ENCODE peak calls at places on chromosomes 7 and 10, in four cellular contexts. One of them, this sample, is unnamed.

GRCh38 chr7:1812693-1813393 is 142.8 kb downstream of the ELFN1 start:
- DNase-seq in CD8-positive, alpha-beta T cell: no peak
- DNase-seq in colonic mucosa: no peak
- DNase-seq in endodermal cell: peak; percentile 64
- DNase-seq in this sample: no peak

GRCh38 chr10:72257051-72257892 is 16.5 kb upstream of the DDIT4 start:
- DNase-seq in colonic mucosa: no peak
- DNase-seq in CD8-positive, alpha-beta T cell: no peak
- DNase-seq in endodermal cell: no peak
- DNase-seq in this sample: peak; percentile 47

GRCh38 chr7:81285142-81285871 is 366.5 kb upstream of the SEMA3C start:
- DNase-seq in colonic mucosa: no peak
- DNase-seq in CD8-positive, alpha-beta T cell: no peak
- DNase-seq in endodermal cell: no peak
- DNase-seq in this sample: no peak

GRCh38 chr7:41921453-41921912 is 218.6 kb upstream of the INHBA start:
- DNase-seq in CD8-positive, alpha-beta T cell: no peak
- DNase-seq in endodermal cell: no peak
- DNase-seq in colonic mucosa: no peak
- DNase-seq in this sample: no peak

GRCh38 chr7:85023066-85023687 is 163.7 kb downstream of the SEMA3D start:
- DNase-seq in endodermal cell: peak; percentile 53
- DNase-seq in CD8-positive, alpha-beta T cell: no peak
- DNase-seq in colonic mucosa: peak; percentile 38
- DNase-seq in this sample: no peak

GRCh38 chr10:125120046-125120710 is 40.2 kb downstream of the CTBP2 start:
- DNase-seq in endodermal cell: no peak
- DNase-seq in colonic mucosa: no peak
- DNase-seq in CD8-positive, alpha-beta T cell: no peak
- DNase-seq in this sample: no peak

GRCh38 chr10:64277536-64277935 is 756.3 kb downstream of the REEP3 start:
- DNase-seq in colonic mucosa: no peak
- DNase-seq in endodermal cell: no peak
- DNase-seq in CD8-positive, alpha-beta T cell: no peak
- DNase-seq in this sample: no peak

GRCh38 chr7:122092964-122093797 is 50.9 kb downstream of the AASS start:
- DNase-seq in endodermal cell: peak; percentile 91
- DNase-seq in CD8-positive, alpha-beta T cell: peak; percentile 26
- DNase-seq in colonic mucosa: peak; percentile 73
- DNase-seq in this sample: peak; percentile 26

GRCh38 chr7:6262206-6262605 is 10.2 kb downstream of the CYTH3 start:
- DNase-seq in CD8-positive, alpha-beta T cell: no peak
- DNase-seq in colonic mucosa: no peak
- DNase-seq in endodermal cell: no peak
- DNase-seq in this sample: no peak

GRCh38 chr10:101468159-101468558 is 114.2 kb downstream of the BTRC start:
- DNase-seq in endodermal cell: no peak
- DNase-seq in CD8-positive, alpha-beta T cell: no peak
- DNase-seq in colonic mucosa: peak; percentile 23
- DNase-seq in this sample: no peak

GRCh38 chr10:117133273-117134083 is 4.6 kb downstream of the VAX1 start:
- DNase-seq in colonic mucosa: no peak
- DNase-seq in CD8-positive, alpha-beta T cell: no peak
- DNase-seq in endodermal cell: peak; percentile 67
- DNase-seq in this sample: no peak

GRCh38 chr7:30382607-30383006 is 96.0 kb downstream of the NOD1 start:
- DNase-seq in colonic mucosa: no peak
- DNase-seq in endodermal cell: no peak
- DNase-seq in CD8-positive, alpha-beta T cell: no peak
- DNase-seq in this sample: no peak

GRCh38 chr10:36779238-36779846 is 346.1 kb upstream of the ANKRD30A start:
- DNase-seq in CD8-positive, alpha-beta T cell: no peak
- DNase-seq in colonic mucosa: no peak
- DNase-seq in endodermal cell: peak; percentile 74
- DNase-seq in this sample: no peak

GRCh38 chr7:84188811-84189405 is 5.7 kb downstream of the SEMA3A start:
- DNase-seq in colonic mucosa: no peak
- DNase-seq in CD8-positive, alpha-beta T cell: no peak
- DNase-seq in endodermal cell: no peak
- DNase-seq in this sample: no peak

GRCh38 chr7:82598958-82599357 is 155.4 kb upstream of the CACNA2D1 start:
- DNase-seq in colonic mucosa: no peak
- DNase-seq in endodermal cell: no peak
- DNase-seq in CD8-positive, alpha-beta T cell: no peak
- DNase-seq in this sample: no peak

GRCh38 chr7:82599910-82600309 is 156.3 kb upstream of the CACNA2D1 start:
- DNase-seq in CD8-positive, alpha-beta T cell: no peak
- DNase-seq in colonic mucosa: no peak
- DNase-seq in endodermal cell: no peak
- DNase-seq in this sample: no peak

GRCh38 chr7:82602066-82602465 is 158.5 kb upstream of the CACNA2D1 start:
- DNase-seq in colonic mucosa: no peak
- DNase-seq in endodermal cell: no peak
- DNase-seq in CD8-positive, alpha-beta T cell: no peak
- DNase-seq in this sample: no peak

GRCh38 chr7:82605247-82605864 is 161.8 kb upstream of the CACNA2D1 start:
- DNase-seq in endodermal cell: peak; percentile 58
- DNase-seq in CD8-positive, alpha-beta T cell: no peak
- DNase-seq in colonic mucosa: no peak
- DNase-seq in this sample: no peak

GRCh38 chr7:82600601-82601000 is 157.0 kb upstream of the CACNA2D1 start:
- DNase-seq in endodermal cell: no peak
- DNase-seq in colonic mucosa: no peak
- DNase-seq in CD8-positive, alpha-beta T cell: no peak
- DNase-seq in this sample: no peak
- TF ChIP-seq CTCF in endodermal cell: peak; percentile 31
- TF ChIP-seq CTCF in colonic mucosa: no peak
- TF ChIP-seq CTCF in CD8-positive, alpha-beta T cell: no peak
- TF ChIP-seq CTCF in this sample: no peak

GRCh38 chr10:22607261-22607660 is 107.1 kb downstream of the PIP4K2A start:
- DNase-seq in colonic mucosa: no peak
- DNase-seq in CD8-positive, alpha-beta T cell: no peak
- DNase-seq in endodermal cell: no peak
- DNase-seq in this sample: no peak

GRCh38 chr10:22603581-22603980 is 110.8 kb downstream of the PIP4K2A start:
- DNase-seq in CD8-positive, alpha-beta T cell: no peak
- DNase-seq in endodermal cell: no peak
- DNase-seq in colonic mucosa: no peak
- DNase-seq in this sample: no peak

GRCh38 chr10:22605168-22605567 is 109.2 kb downstream of the PIP4K2A start:
- DNase-seq in CD8-positive, alpha-beta T cell: no peak
- DNase-seq in endodermal cell: no peak
- DNase-seq in colonic mucosa: no peak
- DNase-seq in this sample: no peak

GRCh38 chr10:22606164-22606614 is 108.2 kb downstream of the PIP4K2A start:
- DNase-seq in CD8-positive, alpha-beta T cell: no peak
- DNase-seq in colonic mucosa: no peak
- DNase-seq in endodermal cell: no peak
- DNase-seq in this sample: no peak

GRCh38 chr10:22604314-22605091 is 109.9 kb downstream of the PIP4K2A start:
- DNase-seq in colonic mucosa: no peak
- DNase-seq in endodermal cell: no peak
- DNase-seq in CD8-positive, alpha-beta T cell: no peak
- DNase-seq in this sample: no peak
- H3K27ac ChIP-seq in colonic mucosa: no peak overlapping the region
- H3K27ac ChIP-seq in endodermal cell: no peak overlapping the region
- H3K27ac ChIP-seq in CD8-positive, alpha-beta T cell: peak overlapping the region; percentile 40
- H3K27ac ChIP-seq in this sample: no peak overlapping the region

DNA sequence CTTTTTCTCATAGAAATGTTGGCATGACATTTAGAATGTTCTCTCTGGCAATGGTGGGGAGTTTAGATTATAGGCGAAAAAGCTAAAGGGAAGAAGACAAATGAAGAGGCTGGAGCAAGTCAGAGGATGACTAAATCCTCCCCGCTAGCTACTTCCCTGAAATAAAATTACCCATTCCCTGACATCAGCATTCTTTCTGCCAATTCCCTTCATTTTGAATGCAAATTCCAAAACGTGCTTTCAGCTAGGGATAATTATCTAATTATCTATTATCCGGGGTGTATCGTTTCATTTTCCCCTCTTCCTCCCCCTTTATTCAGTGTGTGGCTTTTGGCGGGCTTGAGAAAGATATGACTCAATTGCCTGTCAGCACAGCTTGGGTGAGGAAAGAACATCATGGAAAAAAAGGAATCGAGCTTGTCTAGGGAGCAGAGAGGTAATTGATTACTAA is 672.3 kb downstream of the TNS3 start:
- DNase-seq in CD8-positive, alpha-beta T cell: no peak
- DNase-seq in endodermal cell: no peak
- DNase-seq in colonic mucosa: no peak
- DNase-seq in this sample: no peak
- TF ChIP-seq CTCF in CD8-positive, alpha-beta T cell: no peak
- TF ChIP-seq CTCF in endodermal cell: no peak
- TF ChIP-seq CTCF in colonic mucosa: no peak
- TF ChIP-seq CTCF in this sample: no peak

DNA sequence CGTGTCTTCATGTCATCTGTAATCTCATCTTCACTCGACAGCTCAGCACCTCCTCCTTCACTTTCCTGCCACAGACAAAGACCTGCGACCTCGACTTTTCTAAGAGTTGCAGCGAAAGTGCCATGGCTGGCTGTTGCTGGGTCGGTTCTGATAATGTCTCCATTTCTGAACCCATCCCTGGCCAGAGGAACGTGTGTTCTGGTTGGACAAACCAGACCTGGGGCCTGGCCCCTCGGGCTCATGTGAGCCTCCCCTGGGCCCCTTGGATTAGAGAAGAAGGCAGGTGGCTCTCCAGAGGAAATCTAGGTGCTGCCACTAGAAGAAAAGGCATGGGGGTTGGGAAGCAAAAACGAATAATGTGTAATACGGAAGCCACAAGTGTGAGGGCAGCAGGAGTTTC is 273.7 kb downstream of the GLRX3 start:
- DNase-seq in endodermal cell: peak; percentile 32
- DNase-seq in colonic mucosa: no peak
- DNase-seq in CD8-positive, alpha-beta T cell: no peak
- DNase-seq in this sample: no peak
- H3K27ac ChIP-seq in endodermal cell: no peak overlapping the region
- H3K27ac ChIP-seq in colonic mucosa: no peak overlapping the region
- H3K27ac ChIP-seq in CD8-positive, alpha-beta T cell: no peak overlapping the region
- H3K27ac ChIP-seq in this sample: no peak overlapping the region

DNA sequence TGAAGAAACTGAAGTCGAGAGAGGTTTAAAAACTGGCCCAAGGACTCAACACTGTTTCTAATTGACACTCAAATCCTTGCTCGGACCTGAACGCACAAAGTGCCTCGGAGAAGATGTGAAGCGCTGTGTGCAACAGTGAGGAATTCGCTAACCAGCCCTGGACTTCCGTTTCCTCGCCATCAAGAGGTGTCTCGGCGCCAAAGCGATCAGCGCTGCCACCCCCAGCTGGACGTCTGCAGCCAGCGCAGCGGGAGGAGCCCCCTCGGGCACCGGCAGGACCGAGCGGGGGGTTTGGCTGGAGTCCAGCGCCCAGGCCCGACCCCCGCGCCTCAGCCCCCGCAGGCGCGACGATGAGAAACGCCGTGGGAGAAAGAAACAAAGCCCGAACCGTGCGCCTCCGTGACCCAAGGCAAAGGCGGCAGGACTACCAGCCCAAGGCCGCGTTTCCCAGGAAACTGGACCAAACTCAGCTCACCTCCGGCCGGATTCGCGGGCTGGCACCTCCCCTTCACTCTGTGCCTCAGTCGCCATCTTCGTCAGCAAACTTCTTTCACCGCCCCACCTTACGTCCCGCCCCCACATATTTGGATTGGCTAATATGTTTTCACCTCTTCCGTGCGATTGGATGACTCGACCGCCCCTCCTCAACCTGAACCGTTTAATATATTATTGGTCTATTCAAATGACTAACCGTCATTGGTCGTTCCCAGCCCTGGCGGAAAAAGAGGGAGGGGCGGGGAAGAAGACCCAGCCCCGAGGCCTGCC is at the start of gene ARHGAP19:
- DNase-seq in colonic mucosa: peak; percentile 96
- DNase-seq in endodermal cell: peak; percentile 98
- DNase-seq in CD8-positive, alpha-beta T cell: peak; percentile 87
- DNase-seq in this sample: peak; percentile 93
- TF ChIP-seq CTCF in colonic mucosa: no peak
- TF ChIP-seq CTCF in endodermal cell: peak; percentile 28
- TF ChIP-seq CTCF in CD8-positive, alpha-beta T cell: no peak
- TF ChIP-seq CTCF in this sample: no peak

GRCh38 chr7:100852048-100852872 is at the start of gene SLC12A9:
- DNase-seq in CD8-positive, alpha-beta T cell: peak; percentile 74
- DNase-seq in colonic mucosa: peak; percentile 93
- DNase-seq in endodermal cell: peak; percentile 98
- DNase-seq in this sample: peak; percentile 92
- H3K27ac ChIP-seq in CD8-positive, alpha-beta T cell: peak within 1 kb of the TSS; percentile 42
- H3K27ac ChIP-seq in colonic mucosa: peak within 1 kb of the TSS; percentile 60
- H3K27ac ChIP-seq in endodermal cell: no peak within 1 kb of the TSS
- H3K27ac ChIP-seq in this sample: peak within 1 kb of the TSS; percentile 83

GRCh38 chr7:133528796-133529195 is 275.9 kb downstream of the EXOC4 start:
- DNase-seq in endodermal cell: no peak
- DNase-seq in colonic mucosa: no peak
- DNase-seq in CD8-positive, alpha-beta T cell: no peak
- DNase-seq in this sample: no peak

GRCh38 chr7:133530682-133531081 is 277.8 kb downstream of the EXOC4 start:
- DNase-seq in CD8-positive, alpha-beta T cell: no peak
- DNase-seq in colonic mucosa: no peak
- DNase-seq in endodermal cell: no peak
- DNase-seq in this sample: no peak

GRCh38 chr7:133535308-133535707 is 282.4 kb downstream of the EXOC4 start:
- DNase-seq in endodermal cell: no peak
- DNase-seq in CD8-positive, alpha-beta T cell: no peak
- DNase-seq in colonic mucosa: no peak
- DNase-seq in this sample: no peak

GRCh38 chr7:133534816-133535215 is 281.9 kb downstream of the EXOC4 start:
- DNase-seq in colonic mucosa: no peak
- DNase-seq in endodermal cell: no peak
- DNase-seq in CD8-positive, alpha-beta T cell: no peak
- DNase-seq in this sample: no peak

GRCh38 chr7:133529861-133530260 is 277.0 kb downstream of the EXOC4 start:
- DNase-seq in colonic mucosa: no peak
- DNase-seq in endodermal cell: no peak
- DNase-seq in CD8-positive, alpha-beta T cell: no peak
- DNase-seq in this sample: no peak
- TF ChIP-seq CTCF in colonic mucosa: no peak
- TF ChIP-seq CTCF in endodermal cell: no peak
- TF ChIP-seq CTCF in CD8-positive, alpha-beta T cell: no peak
- TF ChIP-seq CTCF in this sample: no peak

GRCh38 chr10:59018977-59019376 is 157.5 kb upstream of the PHYHIPL start:
- DNase-seq in endodermal cell: no peak
- DNase-seq in colonic mucosa: no peak
- DNase-seq in CD8-positive, alpha-beta T cell: no peak
- DNase-seq in this sample: no peak
- H3K27ac ChIP-seq in endodermal cell: no peak overlapping the region
- H3K27ac ChIP-seq in colonic mucosa: no peak overlapping the region
- H3K27ac ChIP-seq in CD8-positive, alpha-beta T cell: no peak overlapping the region
- H3K27ac ChIP-seq in this sample: no peak overlapping the region

DNA sequence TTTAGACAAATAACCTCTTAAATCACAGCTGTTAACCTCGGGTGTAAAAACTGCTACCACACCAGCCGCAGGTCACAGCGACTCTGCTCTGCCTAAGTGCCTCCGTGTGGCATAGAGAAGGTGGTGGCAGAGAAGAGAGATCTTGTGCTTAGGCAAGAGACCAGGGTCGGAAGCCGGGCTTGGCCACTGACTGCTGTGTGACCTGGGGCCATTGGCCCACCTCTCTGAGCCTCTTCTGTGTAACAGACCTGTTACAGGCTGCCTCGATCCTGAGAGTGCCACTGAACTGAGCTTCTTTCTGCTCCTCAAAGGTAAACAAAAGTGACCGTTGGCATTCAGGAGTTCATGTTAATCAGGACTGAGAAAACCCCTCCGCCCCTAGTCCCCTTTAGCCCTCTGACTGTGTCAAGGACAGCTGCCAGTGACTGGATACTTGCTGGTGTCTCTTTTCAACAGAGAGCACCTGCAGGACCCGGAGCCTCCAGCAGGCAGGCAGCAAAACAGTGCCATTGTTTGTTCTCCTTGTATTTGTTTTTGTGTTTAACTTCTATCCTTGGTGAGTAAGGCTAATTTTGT is 36.5 kb downstream of the ZMIZ1 start:
- DNase-seq in CD8-positive, alpha-beta T cell: no peak
- DNase-seq in colonic mucosa: no peak
- DNase-seq in endodermal cell: no peak
- DNase-seq in this sample: no peak
- TF ChIP-seq CTCF in CD8-positive, alpha-beta T cell: no peak
- TF ChIP-seq CTCF in colonic mucosa: no peak
- TF ChIP-seq CTCF in endodermal cell: peak; percentile 64
- TF ChIP-seq CTCF in this sample: peak; percentile 38

This sample was measured in left ventricle myocardium inferior.